ENCODE peak calls at places on chromosomes 12 and 14, in seven cellular contexts. B is suprapubic skin, W is cardiac muscle cell, E is AG04449, T is BJ, C is heart right ventricle, N is esophagus muscularis mucosa. S is an unnamed sample.

GRCh38 chr12:46269429-46270241 is 792 bp upstream of the SLC38A1 start:
- DNase-seq in B (no peak), W (no peak), E (no peak), T (no peak), C (no peak), N (no peak), S (no peak)

GRCh38 chr14:104222396-104223036 is 84.1 kb downstream of the KIF26A start:
- DNase-seq in B (no peak), W (no peak), E (no peak), T (no peak), C (no peak), N (no peak), S (no peak)

GRCh38 chr14:74035556-74035955 is 16.4 kb downstream of the BBOF1 start:
- DNase-seq in B (no peak), W (peak; percentile 9), E (no peak), T (no peak), C (no peak), N (no peak), S (no peak)

GRCh38 chr14:30584058-30584630 is 25.2 kb downstream of the G2E3 start:
- DNase-seq in B (no peak), W (no peak), E (no peak), T (no peak), C (no peak), N (no peak), S (no peak)

GRCh38 chr12:39503445-39503844 is 60.5 kb upstream of the KIF21A start:
- DNase-seq in B (no peak), W (peak; percentile 70), E (no peak), T (no peak), C (no peak), N (no peak), S (no peak)

GRCh38 chr12:51246254-51246853 is 7.7 kb downstream of the DAZAP2 start:
- DNase-seq in B (no peak), W (peak; percentile 90), E (no peak), T (no peak), C (peak; percentile 29), N (no peak), S (no peak)

GRCh38 chr12:122837306-122838265 is 2.3 kb downstream of the HIP1R start:
- DNase-seq in B (no peak), W (no peak), E (no peak), T (no peak), C (no peak), N (no peak), S (no peak)

GRCh38 chr14:75147423-75148071 is 20.7 kb upstream of the NEK9 start:
- DNase-seq in B (peak; percentile 91), W (peak; percentile 99), E (no peak), T (no peak), C (peak; percentile 74), N (peak; percentile 94), S (peak; percentile 61)

GRCh38 chr14:70641548-70642312 is at the start of gene TTC9:
- DNase-seq in B (no peak), W (peak; percentile 2), E (no peak), T (no peak), C (no peak), N (no peak), S (no peak)

GRCh38 chr12:14416658-14417057 is 51.2 kb downstream of the ATF7IP start:
- DNase-seq in B (no peak), W (peak; percentile 92), E (peak; percentile 55), T (no peak), C (peak; percentile 32), N (no peak), S (peak; percentile 43)

GRCh38 chr12:52975820-52976573 is 27.1 kb downstream of the KRT18 start:
- DNase-seq in B (no peak), W (peak; percentile 49), E (no peak), T (no peak), C (no peak), N (no peak), S (no peak)
- TF ChIP-seq CTCF in B (no peak), W (peak; percentile 16), E (peak; percentile 38), T (no peak), C (no peak), N (no peak), S (peak; percentile 44)

GRCh38 chr14:92922883-92923743 is at the start of gene CHGA:
- DNase-seq in B (no peak), W (peak; percentile 55), E (no peak), T (no peak), C (peak; percentile 51), N (no peak), S (no peak)
- H3K4me3 ChIP-seq in B (no peak within 1 kb of the TSS), W (peak within 1 kb of the TSS; percentile 59), E (no peak within 1 kb of the TSS), T (no peak within 1 kb of the TSS), C (no peak within 1 kb of the TSS), N (no peak within 1 kb of the TSS), S (no peak within 1 kb of the TSS)

GRCh38 chr12:13103391-13104033 is at the start of gene GSG1:
- DNase-seq in B (no peak), W (peak; percentile 30), E (no peak), T (no peak), C (no peak), N (peak; percentile 72), S (no peak)

GRCh38 chr12:13101854-13102375 is 1.6 kb downstream of the GSG1 start:
- DNase-seq in B (no peak), W (peak; percentile 32), E (no peak), T (no peak), C (no peak), N (peak; percentile 91), S (no peak)

GRCh38 chr12:13104403-13104802 is 936 bp upstream of the GSG1 start:
- DNase-seq in B (no peak), W (no peak), E (no peak), T (no peak), C (no peak), N (peak; percentile 53), S (no peak)

GRCh38 chr12:13102481-13103195 is 829 bp downstream of the GSG1 start:
- DNase-seq in B (no peak), W (peak; percentile 63), E (peak; percentile 63), T (no peak), C (no peak), N (peak; percentile 75), S (no peak)

DNA sequence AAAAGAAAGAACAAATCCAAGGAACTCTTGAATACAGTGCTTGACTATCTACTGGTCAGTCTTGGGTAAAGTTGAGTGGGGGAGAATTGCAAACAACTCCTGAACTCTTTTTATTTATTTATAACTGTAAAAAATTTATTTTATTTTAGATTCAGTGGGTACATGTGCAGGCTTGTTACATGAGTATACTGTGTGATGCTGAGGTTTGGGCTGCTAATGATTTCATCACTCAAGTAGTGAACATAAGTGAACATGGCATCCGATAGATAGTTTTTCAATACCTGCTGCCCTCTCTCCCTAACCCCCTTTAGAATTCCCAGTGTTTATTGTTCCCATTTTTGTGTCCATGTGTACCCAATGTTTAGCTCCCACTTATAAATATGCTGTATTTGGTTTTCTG is 3.2 kb upstream of the GSG1 start:
- DNase-seq in B (no peak), W (no peak), E (no peak), T (no peak), C (no peak), N (no peak), S (no peak)
- TF ChIP-seq CTCF in B (no peak), W (no peak), E (no peak), T (no peak), C (no peak), N (no peak), S (no peak)

GRCh38 chr12:3152013-3152412 is 74.8 kb downstream of the TSPAN9 start:
- DNase-seq in B (no peak), W (peak; percentile 74), E (no peak), T (no peak), C (no peak), N (no peak), S (no peak)
- H3K4me3 ChIP-seq in B (no peak overlapping the region), W (no peak overlapping the region), E (no peak overlapping the region), T (no peak overlapping the region), C (peak overlapping the region; percentile 20), N (no peak overlapping the region), S (no peak overlapping the region)

GRCh38 chr12:29639893-29640495 is 142.5 kb upstream of the OVCH1 start:
- DNase-seq in B (no peak), W (peak; percentile 55), E (no peak), T (no peak), C (peak; percentile 21), N (no peak), S (no peak)

GRCh38 chr12:29644536-29645162 is 139.1 kb downstream of the TMTC1 start:
- DNase-seq in B (no peak), W (no peak), E (no peak), T (no peak), C (no peak), N (no peak), S (no peak)

GRCh38 chr12:29638528-29638927 is 141.0 kb upstream of the OVCH1 start:
- DNase-seq in B (no peak), W (peak; percentile 67), E (no peak), T (no peak), C (no peak), N (no peak), S (no peak)

DNA sequence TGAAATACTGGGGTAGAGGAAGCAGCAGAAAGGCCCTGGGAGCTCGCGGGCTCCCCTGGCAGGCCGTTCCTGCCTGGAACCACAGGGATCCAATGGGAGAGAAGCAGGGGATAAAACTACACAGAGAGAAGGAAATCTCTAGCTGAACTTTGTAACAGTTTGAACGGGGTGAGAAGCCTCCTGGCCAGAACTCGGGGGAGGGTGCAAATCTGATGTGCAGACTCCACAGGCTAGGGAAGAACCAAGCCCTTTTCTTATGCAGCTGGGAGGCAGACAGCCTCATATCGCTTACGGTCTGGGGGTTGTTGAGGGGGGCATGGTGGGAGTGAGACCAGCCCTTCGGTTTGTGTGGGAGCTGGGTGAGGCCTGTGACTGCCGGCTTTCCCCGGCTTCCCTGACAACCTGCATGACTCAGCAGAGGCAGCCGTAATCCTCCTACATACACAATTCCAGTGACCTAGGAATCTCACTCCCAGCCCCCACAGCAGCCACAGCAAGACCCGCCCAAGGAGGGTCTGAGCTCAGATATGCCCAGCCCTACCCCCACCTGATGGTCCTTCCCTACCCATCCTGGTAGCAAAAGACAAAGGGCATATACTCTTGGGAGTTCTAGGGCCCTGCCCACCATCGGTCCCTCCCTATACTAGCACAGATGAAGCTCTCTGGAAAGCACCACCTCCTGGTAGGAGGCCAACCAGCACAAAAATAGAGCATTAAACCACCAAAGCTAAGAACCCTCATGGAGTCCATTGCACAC is 143.0 kb downstream of the TMTC1 start:
- DNase-seq in B (no peak), W (peak; percentile 93), E (no peak), T (no peak), C (peak; percentile 66), N (no peak), S (no peak)
- TF ChIP-seq CTCF in B (no peak), W (peak; percentile 55), E (no peak), T (no peak), C (no peak), N (no peak), S (no peak)

DNA sequence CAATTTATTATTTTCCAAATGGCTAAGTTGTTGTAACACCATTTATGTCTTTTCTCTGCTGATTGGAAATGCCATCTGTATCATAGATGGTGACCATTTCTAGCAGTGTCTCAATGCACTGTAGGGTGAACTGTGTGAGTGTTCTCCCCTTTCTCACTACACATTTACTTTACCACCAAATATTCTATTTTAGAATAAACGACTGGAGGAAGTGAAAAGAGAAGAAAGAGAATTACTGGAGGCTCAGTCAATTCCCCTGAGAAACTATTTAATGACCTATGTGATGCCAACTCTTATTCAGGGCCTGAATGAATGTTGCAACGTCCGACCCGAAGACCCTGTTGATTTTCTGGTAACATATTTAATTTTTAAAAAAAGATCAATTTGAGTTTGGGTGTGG is 15.5 kb upstream of the PAPOLA start:
- DNase-seq in B (no peak), W (no peak), E (no peak), T (no peak), C (no peak), N (no peak), S (no peak)
- H3K4me3 ChIP-seq in B (no peak overlapping the region), W (no peak overlapping the region), E (no peak overlapping the region), T (no peak overlapping the region), C (no peak overlapping the region), N (no peak overlapping the region), S (no peak overlapping the region)

GRCh38 chr12:99450231-99450630 is 197.3 kb upstream of the GARIN6 start:
- DNase-seq in B (no peak), W (no peak), E (no peak), T (no peak), C (no peak), N (no peak), S (peak; percentile 41)
- TF ChIP-seq CTCF in B (no peak), W (no peak), E (no peak), T (no peak), C (no peak), N (no peak), S (no peak)